ENCODE peak calls at places on chromosome X, in six cellular contexts. One of them, this sample, is unnamed.
A peak's percentile ranks its signal among the peaks of the same experiment; 100 is the strongest.

GRCh38 chrX:101191217-101191750 is 28.3 kb upstream of the DRP2 start:
- DNase-seq in hepatocyte: peak; percentile 39
- DNase-seq in CD8-positive, alpha-beta T cell: no peak
- DNase-seq in ovary: peak; percentile 42
- DNase-seq in lower lobe of right lung: peak; percentile 41
- DNase-seq in left ventricle myocardium inferior: peak; percentile 15
- DNase-seq in this sample: no peak

GRCh38 chrX:12379666-12380065 is 241.4 kb downstream of the FRMPD4 start:
- DNase-seq in hepatocyte: no peak
- DNase-seq in CD8-positive, alpha-beta T cell: no peak
- DNase-seq in ovary: no peak
- DNase-seq in lower lobe of right lung: no peak
- DNase-seq in left ventricle myocardium inferior: no peak
- DNase-seq in this sample: no peak

GRCh38 chrX:87337267-87337666 is 180.3 kb upstream of the KLHL4 start:
- DNase-seq in hepatocyte: no peak
- DNase-seq in CD8-positive, alpha-beta T cell: no peak
- DNase-seq in ovary: no peak
- DNase-seq in lower lobe of right lung: no peak
- DNase-seq in left ventricle myocardium inferior: no peak
- DNase-seq in this sample: no peak

GRCh38 chrX:100928660-100929613 is at the start of gene XKRX:
- DNase-seq in hepatocyte: peak; percentile 66
- DNase-seq in CD8-positive, alpha-beta T cell: peak; percentile 4
- DNase-seq in ovary: peak; percentile 43
- DNase-seq in lower lobe of right lung: peak; percentile 75
- DNase-seq in left ventricle myocardium inferior: peak; percentile 20
- DNase-seq in this sample: no peak

GRCh38 chrX:11080721-11081120 is 30.4 kb upstream of the HCCS start:
- DNase-seq in hepatocyte: no peak
- DNase-seq in CD8-positive, alpha-beta T cell: no peak
- DNase-seq in ovary: no peak
- DNase-seq in lower lobe of right lung: no peak
- DNase-seq in left ventricle myocardium inferior: no peak
- DNase-seq in this sample: no peak

GRCh38 chrX:134868766-134869495 is 121.9 kb upstream of the SMIM10 start:
- DNase-seq in hepatocyte: no peak
- DNase-seq in CD8-positive, alpha-beta T cell: no peak
- DNase-seq in ovary: no peak
- DNase-seq in lower lobe of right lung: no peak
- DNase-seq in left ventricle myocardium inferior: no peak
- DNase-seq in this sample: no peak

GRCh38 chrX:6898371-6898770 is 249.1 kb upstream of the STS start:
- DNase-seq in hepatocyte: no peak
- DNase-seq in CD8-positive, alpha-beta T cell: no peak
- DNase-seq in ovary: no peak
- DNase-seq in lower lobe of right lung: no peak
- DNase-seq in left ventricle myocardium inferior: no peak
- DNase-seq in this sample: no peak

GRCh38 chrX:10579018-10579752 is 41.2 kb downstream of the MID1 start:
- DNase-seq in hepatocyte: peak; percentile 15
- DNase-seq in CD8-positive, alpha-beta T cell: no peak
- DNase-seq in ovary: no peak
- DNase-seq in lower lobe of right lung: no peak
- DNase-seq in left ventricle myocardium inferior: no peak
- DNase-seq in this sample: no peak

GRCh38 chrX:48468247-48468671 is 1.8 kb downstream of the SLC38A5 start:
- DNase-seq in hepatocyte: no peak
- DNase-seq in CD8-positive, alpha-beta T cell: no peak
- DNase-seq in ovary: no peak
- DNase-seq in lower lobe of right lung: no peak
- DNase-seq in left ventricle myocardium inferior: no peak
- DNase-seq in this sample: no peak

GRCh38 chrX:74520291-74520690 is 94.1 kb downstream of the RLIM start:
- DNase-seq in hepatocyte: no peak
- DNase-seq in CD8-positive, alpha-beta T cell: no peak
- DNase-seq in ovary: no peak
- DNase-seq in lower lobe of right lung: no peak
- DNase-seq in left ventricle myocardium inferior: no peak
- DNase-seq in this sample: peak; percentile 60

GRCh38 chrX:24002792-24003191 is 24.2 kb downstream of the KLHL15 start:
- DNase-seq in hepatocyte: no peak
- DNase-seq in CD8-positive, alpha-beta T cell: no peak
- DNase-seq in ovary: no peak
- DNase-seq in lower lobe of right lung: no peak
- DNase-seq in left ventricle myocardium inferior: no peak
- DNase-seq in this sample: no peak

GRCh38 chrX:630007-630921 is at the start of gene SHOX:
- DNase-seq in hepatocyte: no peak
- DNase-seq in CD8-positive, alpha-beta T cell: no peak
- DNase-seq in ovary: no peak
- DNase-seq in lower lobe of right lung: no peak
- DNase-seq in left ventricle myocardium inferior: no peak
- DNase-seq in this sample: no peak

GRCh38 chrX:152905081-152905420 is 7.2 kb downstream of the ZNF185 start:
- DNase-seq in hepatocyte: no peak
- DNase-seq in CD8-positive, alpha-beta T cell: no peak
- DNase-seq in ovary: no peak
- DNase-seq in lower lobe of right lung: no peak
- DNase-seq in left ventricle myocardium inferior: no peak
- DNase-seq in this sample: no peak

GRCh38 chrX:6053126-6053625 is 175.5 kb downstream of the NLGN4X start:
- DNase-seq in hepatocyte: peak; percentile 5
- DNase-seq in CD8-positive, alpha-beta T cell: no peak
- DNase-seq in ovary: no peak
- DNase-seq in lower lobe of right lung: no peak
- DNase-seq in left ventricle myocardium inferior: no peak
- DNase-seq in this sample: no peak

GRCh38 chrX:43504394-43504793 is 151.7 kb upstream of the MAOA start:
- DNase-seq in hepatocyte: peak; percentile 23
- DNase-seq in CD8-positive, alpha-beta T cell: no peak
- DNase-seq in ovary: no peak
- DNase-seq in lower lobe of right lung: no peak
- DNase-seq in left ventricle myocardium inferior: no peak
- DNase-seq in this sample: no peak

GRCh38 chrX:121389976-121390709 is 342.7 kb downstream of the GLUD2 start:
- DNase-seq in hepatocyte: peak; percentile 24
- DNase-seq in CD8-positive, alpha-beta T cell: no peak
- DNase-seq in ovary: no peak
- DNase-seq in lower lobe of right lung: no peak
- DNase-seq in left ventricle myocardium inferior: no peak
- DNase-seq in this sample: no peak

GRCh38 chrX:15702488-15703371 is 35.3 kb upstream of the CA5B start:
- DNase-seq in hepatocyte: no peak
- DNase-seq in CD8-positive, alpha-beta T cell: no peak
- DNase-seq in ovary: no peak
- DNase-seq in lower lobe of right lung: no peak
- DNase-seq in left ventricle myocardium inferior: no peak
- DNase-seq in this sample: no peak

GRCh38 chrX:152847281-152847680 is 16.4 kb downstream of the NSDHL start:
- DNase-seq in hepatocyte: no peak
- DNase-seq in CD8-positive, alpha-beta T cell: no peak
- DNase-seq in ovary: no peak
- DNase-seq in lower lobe of right lung: no peak
- DNase-seq in left ventricle myocardium inferior: no peak
- DNase-seq in this sample: no peak

GRCh38 chrX:42096262-42096939 is 173.0 kb upstream of the CASK start:
- DNase-seq in hepatocyte: peak; percentile 77
- DNase-seq in CD8-positive, alpha-beta T cell: no peak
- DNase-seq in ovary: peak; percentile 24
- DNase-seq in lower lobe of right lung: peak; percentile 58
- DNase-seq in left ventricle myocardium inferior: no peak
- DNase-seq in this sample: no peak

GRCh38 chrX:132086717-132087116 is 41.1 kb downstream of the FRMD7 start:
- DNase-seq in hepatocyte: no peak
- DNase-seq in CD8-positive, alpha-beta T cell: no peak
- DNase-seq in ovary: no peak
- DNase-seq in lower lobe of right lung: no peak
- DNase-seq in left ventricle myocardium inferior: no peak
- DNase-seq in this sample: no peak

GRCh38 chrX:136047969-136048368 is 62.7 kb downstream of the SLC9A6 start:
- DNase-seq in hepatocyte: no peak
- DNase-seq in CD8-positive, alpha-beta T cell: no peak
- DNase-seq in ovary: no peak
- DNase-seq in lower lobe of right lung: no peak
- DNase-seq in left ventricle myocardium inferior: no peak
- DNase-seq in this sample: no peak

GRCh38 chrX:136047001-136047642 is 61.9 kb downstream of the SLC9A6 start:
- DNase-seq in hepatocyte: no peak
- DNase-seq in CD8-positive, alpha-beta T cell: no peak
- DNase-seq in ovary: no peak
- DNase-seq in lower lobe of right lung: no peak
- DNase-seq in left ventricle myocardium inferior: no peak
- DNase-seq in this sample: no peak

GRCh38 chrX:135639066-135639815 is 74.2 kb upstream of the CT45A1 start:
- DNase-seq in hepatocyte: no peak
- DNase-seq in CD8-positive, alpha-beta T cell: no peak
- DNase-seq in ovary: no peak
- DNase-seq in lower lobe of right lung: no peak
- DNase-seq in left ventricle myocardium inferior: no peak
- DNase-seq in this sample: no peak

GRCh38 chrX:1727531-1728027 is 112.7 kb downstream of the ASMT start:
- DNase-seq in hepatocyte: peak; percentile 43
- DNase-seq in CD8-positive, alpha-beta T cell: no peak
- DNase-seq in ovary: no peak
- DNase-seq in lower lobe of right lung: no peak
- DNase-seq in left ventricle myocardium inferior: no peak
- DNase-seq in this sample: no peak

GRCh38 chrX:109967151-109967550 is 35.8 kb upstream of the TMEM164 start:
- DNase-seq in hepatocyte: no peak
- DNase-seq in CD8-positive, alpha-beta T cell: no peak
- DNase-seq in ovary: no peak
- DNase-seq in lower lobe of right lung: no peak
- DNase-seq in left ventricle myocardium inferior: no peak
- DNase-seq in this sample: no peak

GRCh38 chrX:133232331-133232730 is 14.2 kb upstream of the TFDP3 start:
- DNase-seq in hepatocyte: no peak
- DNase-seq in CD8-positive, alpha-beta T cell: no peak
- DNase-seq in ovary: no peak
- DNase-seq in lower lobe of right lung: no peak
- DNase-seq in left ventricle myocardium inferior: no peak
- DNase-seq in this sample: no peak

GRCh38 chrX:10235851-10236250 is 79.1 kb downstream of the CLCN4 start:
- DNase-seq in hepatocyte: no peak
- DNase-seq in CD8-positive, alpha-beta T cell: no peak
- DNase-seq in ovary: no peak
- DNase-seq in lower lobe of right lung: no peak
- DNase-seq in left ventricle myocardium inferior: no peak
- DNase-seq in this sample: no peak

GRCh38 chrX:120672841-120673530 is 43.1 kb upstream of the C1GALT1C1 start:
- DNase-seq in hepatocyte: no peak
- DNase-seq in CD8-positive, alpha-beta T cell: no peak
- DNase-seq in ovary: no peak
- DNase-seq in lower lobe of right lung: no peak
- DNase-seq in left ventricle myocardium inferior: no peak
- DNase-seq in this sample: no peak

GRCh38 chrX:129769467-129770154 is 10.1 kb upstream of the SASH3 start:
- DNase-seq in hepatocyte: no peak
- DNase-seq in CD8-positive, alpha-beta T cell: peak; percentile 42
- DNase-seq in ovary: no peak
- DNase-seq in lower lobe of right lung: no peak
- DNase-seq in left ventricle myocardium inferior: no peak
- DNase-seq in this sample: no peak

GRCh38 chrX:19515615-19516105 is 352 bp upstream of the MAP3K15 start:
- DNase-seq in hepatocyte: no peak
- DNase-seq in CD8-positive, alpha-beta T cell: no peak
- DNase-seq in ovary: no peak
- DNase-seq in lower lobe of right lung: no peak
- DNase-seq in left ventricle myocardium inferior: no peak
- DNase-seq in this sample: no peak
- TF ChIP-seq CTCF in hepatocyte: no peak
- TF ChIP-seq CTCF in CD8-positive, alpha-beta T cell: no peak
- TF ChIP-seq CTCF in ovary: no peak
- TF ChIP-seq CTCF in lower lobe of right lung: peak; percentile 42
- TF ChIP-seq CTCF in left ventricle myocardium inferior: peak; percentile 40
- TF ChIP-seq CTCF in this sample: no peak

GRCh38 chrX:39813631-39814246 is 284.0 kb downstream of the BCOR start:
- DNase-seq in hepatocyte: peak; percentile 45
- DNase-seq in CD8-positive, alpha-beta T cell: no peak
- DNase-seq in ovary: peak; percentile 72
- DNase-seq in lower lobe of right lung: no peak
- DNase-seq in left ventricle myocardium inferior: peak; percentile 75
- DNase-seq in this sample: peak; percentile 94
- H3K4me1 ChIP-seq in hepatocyte: peaks cover 6% of the 10 kb centered on the region
- H3K4me1 ChIP-seq in CD8-positive, alpha-beta T cell: no peaks in the 10 kb centered on the region
- H3K4me1 ChIP-seq in ovary: peaks cover 3% of the 10 kb centered on the region
- H3K4me1 ChIP-seq in lower lobe of right lung: peaks cover 16% of the 10 kb centered on the region
- H3K4me1 ChIP-seq in left ventricle myocardium inferior: peaks cover 20% of the 10 kb centered on the region
- H3K4me1 ChIP-seq in this sample: peaks cover 8% of the 10 kb centered on the region

GRCh38 chrX:47112316-47112954 is 32.1 kb downstream of the NDUFB11 start:
- DNase-seq in hepatocyte: no peak
- DNase-seq in CD8-positive, alpha-beta T cell: no peak
- DNase-seq in ovary: no peak
- DNase-seq in lower lobe of right lung: no peak
- DNase-seq in left ventricle myocardium inferior: no peak
- DNase-seq in this sample: no peak
- TF ChIP-seq CTCF in hepatocyte: no peak
- TF ChIP-seq CTCF in CD8-positive, alpha-beta T cell: no peak
- TF ChIP-seq CTCF in ovary: no peak
- TF ChIP-seq CTCF in lower lobe of right lung: no peak
- TF ChIP-seq CTCF in left ventricle myocardium inferior: no peak
- TF ChIP-seq CTCF in this sample: no peak

GRCh38 chrX:37817579-37817978 is 29.8 kb downstream of the DYNLT3 start:
- DNase-seq in hepatocyte: no peak
- DNase-seq in CD8-positive, alpha-beta T cell: no peak
- DNase-seq in ovary: no peak
- DNase-seq in lower lobe of right lung: no peak
- DNase-seq in left ventricle myocardium inferior: no peak
- DNase-seq in this sample: no peak

GRCh38 chrX:37816766-37817165 is 30.6 kb downstream of the DYNLT3 start:
- DNase-seq in hepatocyte: no peak
- DNase-seq in CD8-positive, alpha-beta T cell: no peak
- DNase-seq in ovary: no peak
- DNase-seq in lower lobe of right lung: no peak
- DNase-seq in left ventricle myocardium inferior: no peak
- DNase-seq in this sample: no peak

GRCh38 chrX:37817176-37817575 is 30.2 kb downstream of the DYNLT3 start:
- DNase-seq in hepatocyte: no peak
- DNase-seq in CD8-positive, alpha-beta T cell: no peak
- DNase-seq in ovary: no peak
- DNase-seq in lower lobe of right lung: no peak
- DNase-seq in left ventricle myocardium inferior: no peak
- DNase-seq in this sample: no peak

GRCh38 chrX:37813570-37813969 is 33.7 kb downstream of the CYBB start:
- DNase-seq in hepatocyte: no peak
- DNase-seq in CD8-positive, alpha-beta T cell: no peak
- DNase-seq in ovary: no peak
- DNase-seq in lower lobe of right lung: no peak
- DNase-seq in left ventricle myocardium inferior: no peak
- DNase-seq in this sample: no peak

DNA sequence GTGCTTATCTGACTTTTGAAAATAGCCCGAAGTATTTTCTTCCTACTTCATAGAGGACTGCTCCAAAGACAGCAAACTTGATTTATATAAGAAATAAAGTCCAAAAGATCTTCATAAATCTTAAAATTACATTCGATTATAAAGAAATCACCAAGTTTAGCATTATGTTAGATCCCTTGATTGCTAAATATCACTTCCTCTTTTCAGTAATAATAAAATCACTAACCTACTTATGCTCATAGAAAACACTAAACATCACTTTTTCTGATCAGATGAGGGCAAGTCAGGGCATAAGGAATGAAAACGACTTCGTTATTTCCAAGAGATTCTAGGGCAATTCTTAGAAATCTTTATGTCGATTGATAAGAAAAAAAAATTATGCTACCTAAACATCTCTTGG is 32.0 kb downstream of the DYNLT3 start:
- DNase-seq in hepatocyte: no peak
- DNase-seq in CD8-positive, alpha-beta T cell: no peak
- DNase-seq in ovary: no peak
- DNase-seq in lower lobe of right lung: no peak
- DNase-seq in left ventricle myocardium inferior: no peak
- DNase-seq in this sample: no peak
- H3K4me1 ChIP-seq in hepatocyte: no peaks in the 10 kb centered on the region
- H3K4me1 ChIP-seq in CD8-positive, alpha-beta T cell: no peaks in the 10 kb centered on the region
- H3K4me1 ChIP-seq in ovary: no peaks in the 10 kb centered on the region
- H3K4me1 ChIP-seq in lower lobe of right lung: no peaks in the 10 kb centered on the region
- H3K4me1 ChIP-seq in left ventricle myocardium inferior: no peaks in the 10 kb centered on the region
- H3K4me1 ChIP-seq in this sample: no peaks in the 10 kb centered on the region